ENCODE peak calls at places on chromosome 5, in four cellular contexts. One of them, this sample, is unnamed.

GRCh38 chr5:120600639-120601038 is 136.5 kb downstream of the PRR16 start:
- DNase-seq in neuronal stem cell: no peak
- DNase-seq in IMR-90: no peak
- DNase-seq in H9: no peak
- DNase-seq in this sample: no peak

GRCh38 chr5:105503950-105504349 is 1941.4 kb upstream of the NUDT12 start:
- DNase-seq in neuronal stem cell: no peak
- DNase-seq in IMR-90: peak; percentile 13
- DNase-seq in H9: no peak
- DNase-seq in this sample: no peak

GRCh38 chr5:78968781-78969180 is 16.3 kb downstream of the ARSB start:
- DNase-seq in neuronal stem cell: no peak
- DNase-seq in IMR-90: no peak
- DNase-seq in H9: no peak
- DNase-seq in this sample: no peak

GRCh38 chr5:2704111-2704510 is 47.4 kb downstream of the IRX2 start:
- DNase-seq in neuronal stem cell: no peak
- DNase-seq in IMR-90: no peak
- DNase-seq in H9: no peak
- DNase-seq in this sample: no peak

GRCh38 chr5:141757402-141757801 is 75.4 kb upstream of the ARAP3 start:
- DNase-seq in neuronal stem cell: no peak
- DNase-seq in IMR-90: peak; percentile 41
- DNase-seq in H9: peak; percentile 73
- DNase-seq in this sample: peak; percentile 81

GRCh38 chr5:100616981-100617380 is 81.8 kb downstream of the FAM174A start:
- DNase-seq in neuronal stem cell: no peak
- DNase-seq in IMR-90: no peak
- DNase-seq in H9: no peak
- DNase-seq in this sample: no peak

GRCh38 chr5:179827684-179828083 is 7.0 kb downstream of the SQSTM1 start:
- DNase-seq in neuronal stem cell: no peak
- DNase-seq in IMR-90: peak; percentile 73
- DNase-seq in H9: no peak
- DNase-seq in this sample: no peak

GRCh38 chr5:132737982-132738770 is 830 bp upstream of the KIF3A start:
- DNase-seq in neuronal stem cell: no peak
- DNase-seq in IMR-90: no peak
- DNase-seq in H9: no peak
- DNase-seq in this sample: no peak

GRCh38 chr5:59124983-59125960 is 542.4 kb downstream of the RAB3C start:
- DNase-seq in neuronal stem cell: no peak
- DNase-seq in IMR-90: peak; percentile 37
- DNase-seq in H9: no peak
- DNase-seq in this sample: peak; percentile 48

GRCh38 chr5:8188874-8189588 is 320.1 kb downstream of the MTRR start:
- DNase-seq in neuronal stem cell: no peak
- DNase-seq in IMR-90: peak; percentile 1
- DNase-seq in H9: no peak
- DNase-seq in this sample: no peak

GRCh38 chr5:53303105-53303504 is 177.3 kb upstream of the FST start:
- DNase-seq in neuronal stem cell: no peak
- DNase-seq in IMR-90: peak; percentile 88
- DNase-seq in H9: no peak
- DNase-seq in this sample: no peak

GRCh38 chr5:39146831-39147540 is 72.4 kb downstream of the FYB1 start:
- DNase-seq in neuronal stem cell: no peak
- DNase-seq in IMR-90: no peak
- DNase-seq in H9: no peak
- DNase-seq in this sample: no peak

GRCh38 chr5:51185985-51186384 is 197.3 kb upstream of the ISL1 start:
- DNase-seq in neuronal stem cell: no peak
- DNase-seq in IMR-90: no peak
- DNase-seq in H9: no peak
- DNase-seq in this sample: peak; percentile 44

GRCh38 chr5:86427158-86427557 is 190.6 kb upstream of the COX7C start:
- DNase-seq in neuronal stem cell: no peak
- DNase-seq in IMR-90: no peak
- DNase-seq in H9: no peak
- DNase-seq in this sample: no peak

GRCh38 chr5:127398508-127398907 is 107.9 kb downstream of the MEGF10 start:
- DNase-seq in neuronal stem cell: no peak
- DNase-seq in IMR-90: no peak
- DNase-seq in H9: no peak
- DNase-seq in this sample: no peak
- H3K23ac ChIP-seq in neuronal stem cell: no peak overlapping the region
- H3K23ac ChIP-seq in IMR-90: no peak overlapping the region
- H3K23ac ChIP-seq in H9: no peak overlapping the region
- H3K23ac ChIP-seq in this sample: no peak overlapping the region

GRCh38 chr5:172837640-172838039 is 3.6 kb downstream of the ERGIC1 start:
- DNase-seq in neuronal stem cell: no peak
- DNase-seq in IMR-90: no peak
- DNase-seq in H9: no peak
- DNase-seq in this sample: no peak
- H3K9ac ChIP-seq in neuronal stem cell: no peak overlapping the region
- H3K9ac ChIP-seq in IMR-90: no peak overlapping the region
- H3K9ac ChIP-seq in H9: no peak overlapping the region
- H3K9ac ChIP-seq in this sample: no peak overlapping the region

GRCh38 chr5:67063055-67063454 is 133.5 kb downstream of the CD180 start:
- DNase-seq in neuronal stem cell: no peak
- DNase-seq in IMR-90: no peak
- DNase-seq in H9: no peak
- DNase-seq in this sample: no peak
- H2AK5ac ChIP-seq in neuronal stem cell: no peak overlapping the region
- H2AK5ac ChIP-seq in IMR-90: no peak overlapping the region
- H2AK5ac ChIP-seq in H9: no peak overlapping the region
- H2AK5ac ChIP-seq in this sample: no peak overlapping the region

DNA sequence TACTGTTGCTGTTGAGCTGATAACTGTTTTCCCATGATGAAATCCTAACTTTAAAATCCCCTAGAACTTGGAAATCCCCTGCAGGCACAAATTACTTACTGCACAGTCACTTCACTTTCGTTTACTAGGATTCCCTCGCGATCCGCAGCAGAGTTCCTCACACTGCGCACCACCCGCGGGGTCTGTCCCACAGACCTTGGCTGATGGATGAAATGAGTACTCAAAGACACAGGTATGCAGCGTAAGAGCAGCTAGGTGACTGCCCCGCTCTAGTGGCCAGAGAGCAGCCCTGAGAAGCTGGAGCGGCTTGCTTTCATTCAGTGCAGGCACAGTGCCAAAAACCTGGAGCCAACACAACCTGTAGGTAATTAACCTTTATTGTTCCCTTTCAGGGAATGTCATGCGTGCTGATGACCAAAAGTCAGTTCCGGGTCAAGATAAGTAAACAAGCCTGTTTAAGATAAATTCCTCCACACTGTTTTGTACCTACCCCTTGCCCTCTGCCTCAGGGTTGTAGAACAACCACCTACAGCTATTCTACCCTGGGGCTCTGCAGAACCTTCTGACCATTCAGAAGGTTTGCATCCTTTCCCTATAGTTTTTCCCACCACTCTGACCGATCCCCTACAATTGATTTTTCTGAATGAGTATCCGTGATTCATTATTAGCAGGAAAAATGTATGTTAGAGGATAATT is 191.2 kb downstream of the CDH9 start:
- DNase-seq in neuronal stem cell: no peak
- DNase-seq in IMR-90: no peak
- DNase-seq in H9: peak; percentile 32
- DNase-seq in this sample: peak; percentile 9
- H3K23ac ChIP-seq in neuronal stem cell: no peak overlapping the region
- H3K23ac ChIP-seq in IMR-90: no peak overlapping the region
- H3K23ac ChIP-seq in H9: no peak overlapping the region
- H3K23ac ChIP-seq in this sample: no peak overlapping the region

GRCh38 chr5:135433626-135434426 is 13.3 kb downstream of the DCANP1 start:
- DNase-seq in neuronal stem cell: no peak
- DNase-seq in IMR-90: peak; percentile 56
- DNase-seq in H9: peak; percentile 31
- DNase-seq in this sample: peak; percentile 51
- H3K9ac ChIP-seq in neuronal stem cell: no peak overlapping the region
- H3K9ac ChIP-seq in IMR-90: no peak overlapping the region
- H3K9ac ChIP-seq in H9: no peak overlapping the region
- H3K9ac ChIP-seq in this sample: no peak overlapping the region

DNA sequence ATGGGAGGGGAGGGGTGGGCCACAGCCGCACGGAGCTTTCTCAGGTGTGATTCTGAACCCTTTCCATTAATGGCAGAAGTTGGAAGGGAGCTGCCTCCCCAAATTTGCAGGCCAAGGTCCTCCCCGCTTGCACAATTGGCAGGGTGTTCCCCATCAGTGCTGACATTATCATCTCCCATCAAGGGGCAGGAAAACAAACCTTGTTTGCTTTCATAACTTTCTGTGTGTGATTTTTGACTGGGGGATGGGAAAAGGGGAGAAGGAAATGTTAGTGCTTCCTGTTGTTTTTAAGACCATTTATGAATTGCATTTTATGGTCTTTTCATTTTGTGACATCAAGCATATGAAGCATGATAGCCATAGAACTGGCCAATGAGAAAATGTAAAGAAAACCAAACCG is 242.2 kb downstream of the GOLPH3 start:
- DNase-seq in neuronal stem cell: no peak
- DNase-seq in IMR-90: no peak
- DNase-seq in H9: no peak
- DNase-seq in this sample: no peak
- H2AK5ac ChIP-seq in neuronal stem cell: peak overlapping the region; percentile 68
- H2AK5ac ChIP-seq in IMR-90: no peak overlapping the region
- H2AK5ac ChIP-seq in H9: no peak overlapping the region
- H2AK5ac ChIP-seq in this sample: no peak overlapping the region

GRCh38 chr5:16937023-16937379 is 913 bp upstream of the MYO10 start:
- DNase-seq in neuronal stem cell: no peak
- DNase-seq in IMR-90: no peak
- DNase-seq in H9: no peak
- DNase-seq in this sample: no peak

GRCh38 chr5:16934669-16935068 is 1.4 kb downstream of the MYO10 start:
- DNase-seq in neuronal stem cell: no peak
- DNase-seq in IMR-90: peak; percentile 45
- DNase-seq in H9: no peak
- DNase-seq in this sample: no peak

GRCh38 chr5:16934123-16934522 is 2.0 kb downstream of the MYO10 start:
- DNase-seq in neuronal stem cell: peak; percentile 78
- DNase-seq in IMR-90: peak; percentile 80
- DNase-seq in H9: peak; percentile 73
- DNase-seq in this sample: peak; percentile 85

GRCh38 chr5:16936150-16937022 is at the start of gene MYO10:
- DNase-seq in neuronal stem cell: peak; percentile 93
- DNase-seq in IMR-90: peak; percentile 80
- DNase-seq in H9: peak; percentile 93
- DNase-seq in this sample: peak; percentile 89

DNA sequence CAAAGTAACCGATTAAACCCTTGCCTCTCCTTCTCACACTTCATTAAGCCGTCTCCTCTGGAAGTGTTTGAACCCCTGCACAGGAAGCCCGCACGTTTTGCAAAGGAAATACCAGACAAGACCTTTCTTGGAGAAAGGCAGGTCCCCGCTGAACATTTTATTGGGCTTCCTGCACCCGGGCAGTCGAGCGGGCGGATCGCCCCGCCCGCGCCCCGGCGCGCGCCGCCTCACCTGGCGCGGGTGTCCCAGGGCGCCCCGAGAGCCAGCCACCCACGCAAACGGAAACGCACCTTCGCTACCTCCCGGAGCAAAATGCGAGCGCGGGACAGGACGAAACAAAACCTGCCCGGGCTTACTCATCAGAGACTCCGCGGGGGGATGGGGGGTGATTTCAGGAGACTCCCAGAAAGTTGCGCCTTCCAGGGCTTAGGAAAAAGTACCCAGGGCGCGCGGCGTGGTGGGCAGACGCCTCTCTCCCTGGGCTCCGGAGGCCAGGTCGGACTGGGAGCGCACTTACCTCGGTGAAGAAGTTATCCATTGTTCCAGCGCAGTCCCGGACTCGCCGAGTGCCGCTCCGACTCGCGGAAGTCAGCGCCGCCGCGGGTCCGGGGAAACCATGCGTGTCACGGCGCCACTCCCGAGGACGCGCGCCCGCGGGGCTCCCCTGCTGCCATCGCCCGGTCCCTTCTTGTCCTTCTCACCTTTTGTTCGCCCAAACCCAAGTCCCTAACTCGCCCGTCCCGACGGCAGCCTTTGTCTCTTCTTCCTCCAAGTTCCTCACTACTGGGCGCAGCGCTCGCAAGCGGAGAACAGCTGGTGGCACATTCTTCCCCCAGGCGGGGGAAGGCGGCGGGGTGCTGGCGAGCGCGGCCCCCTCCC is 578 bp downstream of the MYO10 start:
- DNase-seq in neuronal stem cell: no peak
- DNase-seq in IMR-90: no peak
- DNase-seq in H9: peak; percentile 34
- DNase-seq in this sample: peak; percentile 83
- H3K23ac ChIP-seq in neuronal stem cell: peak overlapping the region; percentile 68
- H3K23ac ChIP-seq in IMR-90: peak overlapping the region; percentile 93
- H3K23ac ChIP-seq in H9: no peak overlapping the region
- H3K23ac ChIP-seq in this sample: no peak overlapping the region

GRCh38 chr5:139658928-139659667 is 10.9 kb downstream of the CXXC5 start:
- DNase-seq in neuronal stem cell: no peak
- DNase-seq in IMR-90: peak; percentile 77
- DNase-seq in H9: no peak
- DNase-seq in this sample: peak; percentile 91

GRCh38 chr5:139660916-139661814 is 13.0 kb downstream of the CXXC5 start:
- DNase-seq in neuronal stem cell: no peak
- DNase-seq in IMR-90: peak; percentile 95
- DNase-seq in H9: no peak
- DNase-seq in this sample: no peak

GRCh38 chr5:139660105-139660915 is 12.2 kb downstream of the CXXC5 start:
- DNase-seq in neuronal stem cell: no peak
- DNase-seq in IMR-90: no peak
- DNase-seq in H9: no peak
- DNase-seq in this sample: no peak

GRCh38 chr5:139658501-139658927 is 10.4 kb downstream of the CXXC5 start:
- DNase-seq in neuronal stem cell: no peak
- DNase-seq in IMR-90: peak; percentile 51
- DNase-seq in H9: no peak
- DNase-seq in this sample: no peak

DNA sequence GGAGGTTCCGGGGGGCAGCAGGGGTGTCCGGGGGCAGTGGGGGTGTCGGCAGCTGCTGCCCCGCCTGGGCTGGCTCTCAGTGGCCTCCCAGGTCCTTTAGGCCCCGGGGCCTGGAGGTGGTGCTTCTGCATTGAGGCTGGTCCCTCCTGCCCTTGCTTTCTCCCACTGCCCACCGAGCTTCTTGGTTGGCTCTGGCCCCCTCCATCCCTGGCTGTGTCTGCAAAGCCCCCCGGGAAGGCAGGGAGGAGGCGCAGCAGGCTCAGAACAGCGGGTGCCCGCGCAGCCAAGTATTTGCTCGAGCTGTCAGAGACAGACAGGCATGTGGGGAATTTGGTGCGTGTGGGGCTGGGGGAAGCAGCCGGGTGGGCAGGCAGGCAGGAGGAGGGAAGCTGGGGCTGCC is 11.5 kb downstream of the CXXC5 start:
- DNase-seq in neuronal stem cell: no peak
- DNase-seq in IMR-90: no peak
- DNase-seq in H9: no peak
- DNase-seq in this sample: peak; percentile 76
- H3K9ac ChIP-seq in neuronal stem cell: peak overlapping the region; percentile 79
- H3K9ac ChIP-seq in IMR-90: peak overlapping the region; percentile 53
- H3K9ac ChIP-seq in H9: no peak overlapping the region
- H3K9ac ChIP-seq in this sample: peak overlapping the region; percentile 47

This sample was measured in mesendoderm.